ENCODE peak calls at places on chromosome 7, in six cellular contexts. One of them, this sample, is unnamed.
A peak's percentile ranks its signal among the peaks of the same experiment; 100 is the strongest.

GRCh38 chr7:66837007-66837406 is 84.0 kb upstream of the TMEM248 start:
- DNase-seq in OCI-LY7: peak; percentile 53
- DNase-seq in GM23338: peak; percentile 93
- DNase-seq in fibroblast of lung: no peak
- DNase-seq in neural progenitor cell: peak; percentile 76
- DNase-seq in HCT116: peak; percentile 26
- DNase-seq in this sample: peak; percentile 21

GRCh38 chr7:38893061-38893460 is 15.9 kb downstream of the VPS41 start:
- DNase-seq in neural progenitor cell: no peak
- DNase-seq in GM23338: no peak
- DNase-seq in fibroblast of lung: peak; percentile 26
- DNase-seq in HCT116: no peak
- DNase-seq in OCI-LY7: no peak
- DNase-seq in this sample: peak; percentile 33

GRCh38 chr7:154577141-154577540 is 425.8 kb downstream of the PAXIP1 start:
- DNase-seq in OCI-LY7: no peak
- DNase-seq in fibroblast of lung: no peak
- DNase-seq in HCT116: no peak
- DNase-seq in GM23338: no peak
- DNase-seq in neural progenitor cell: no peak
- DNase-seq in this sample: no peak

GRCh38 chr7:5143935-5144903 is 45.8 kb upstream of the WIPI2 start:
- DNase-seq in GM23338: peak; percentile 41
- DNase-seq in OCI-LY7: peak; percentile 14
- DNase-seq in HCT116: no peak
- DNase-seq in fibroblast of lung: peak; percentile 37
- DNase-seq in neural progenitor cell: no peak
- DNase-seq in this sample: peak; percentile 11

GRCh38 chr7:93030605-93031225 is 87.1 kb downstream of the SAMD9 start:
- DNase-seq in OCI-LY7: no peak
- DNase-seq in GM23338: no peak
- DNase-seq in neural progenitor cell: no peak
- DNase-seq in fibroblast of lung: peak; percentile 32
- DNase-seq in HCT116: no peak
- DNase-seq in this sample: no peak

GRCh38 chr7:129829677-129830631 is 122.8 kb downstream of the UBE2H start:
- DNase-seq in HCT116: peak; percentile 66
- DNase-seq in neural progenitor cell: peak; percentile 92
- DNase-seq in OCI-LY7: peak; percentile 83
- DNase-seq in GM23338: peak; percentile 97
- DNase-seq in fibroblast of lung: peak; percentile 79
- DNase-seq in this sample: peak; percentile 68

GRCh38 chr7:68733219-68734143 is 864.8 kb upstream of the AUTS2 start:
- DNase-seq in GM23338: no peak
- DNase-seq in fibroblast of lung: peak; percentile 74
- DNase-seq in neural progenitor cell: peak; percentile 18
- DNase-seq in HCT116: no peak
- DNase-seq in OCI-LY7: no peak
- DNase-seq in this sample: no peak

GRCh38 chr7:113394856-113395255 is 276.5 kb upstream of the SMIM30 start:
- DNase-seq in HCT116: no peak
- DNase-seq in fibroblast of lung: no peak
- DNase-seq in GM23338: peak; percentile 82
- DNase-seq in neural progenitor cell: peak; percentile 45
- DNase-seq in OCI-LY7: no peak
- DNase-seq in this sample: no peak

GRCh38 chr7:155835446-155836215 is 23.4 kb upstream of the SHH start:
- DNase-seq in fibroblast of lung: no peak
- DNase-seq in GM23338: no peak
- DNase-seq in HCT116: no peak
- DNase-seq in OCI-LY7: no peak
- DNase-seq in neural progenitor cell: peak; percentile 26
- DNase-seq in this sample: no peak

GRCh38 chr7:23349484-23350157 is 50.5 kb downstream of the MALSU1 start:
- DNase-seq in HCT116: peak; percentile 93
- DNase-seq in GM23338: no peak
- DNase-seq in neural progenitor cell: peak; percentile 71
- DNase-seq in OCI-LY7: no peak
- DNase-seq in fibroblast of lung: peak; percentile 93
- DNase-seq in this sample: peak; percentile 72

GRCh38 chr7:24728503-24729364 is 28.5 kb downstream of the GSDME start:
- DNase-seq in neural progenitor cell: no peak
- DNase-seq in fibroblast of lung: peak; percentile 63
- DNase-seq in HCT116: no peak
- DNase-seq in OCI-LY7: no peak
- DNase-seq in GM23338: no peak
- DNase-seq in this sample: no peak

GRCh38 chr7:34564091-34564490 is 93.9 kb upstream of the NPSR1 start:
- DNase-seq in HCT116: no peak
- DNase-seq in fibroblast of lung: no peak
- DNase-seq in GM23338: no peak
- DNase-seq in neural progenitor cell: no peak
- DNase-seq in OCI-LY7: no peak
- DNase-seq in this sample: no peak

GRCh38 chr7:80889525-80889924 is 29.3 kb downstream of the SEMA3C start:
- DNase-seq in HCT116: no peak
- DNase-seq in neural progenitor cell: no peak
- DNase-seq in OCI-LY7: no peak
- DNase-seq in GM23338: no peak
- DNase-seq in fibroblast of lung: no peak
- DNase-seq in this sample: no peak

GRCh38 chr7:16268821-16269768 is 152.2 kb downstream of the CRPPA start:
- DNase-seq in neural progenitor cell: no peak
- DNase-seq in fibroblast of lung: peak; percentile 96
- DNase-seq in OCI-LY7: no peak
- DNase-seq in HCT116: peak; percentile 72
- DNase-seq in GM23338: no peak
- DNase-seq in this sample: peak; percentile 60

GRCh38 chr7:117871401-117871777 is 1.9 kb downstream of the CTTNBP2 start:
- DNase-seq in fibroblast of lung: no peak
- DNase-seq in neural progenitor cell: no peak
- DNase-seq in HCT116: no peak
- DNase-seq in OCI-LY7: no peak
- DNase-seq in GM23338: no peak
- DNase-seq in this sample: no peak

GRCh38 chr7:466465-467191 is 53.0 kb downstream of the PDGFA start:
- DNase-seq in fibroblast of lung: no peak
- DNase-seq in HCT116: no peak
- DNase-seq in GM23338: no peak
- DNase-seq in neural progenitor cell: no peak
- DNase-seq in OCI-LY7: no peak
- DNase-seq in this sample: no peak

GRCh38 chr7:105268511-105269392 is 120.0 kb downstream of the SRPK2 start:
- DNase-seq in fibroblast of lung: peak; percentile 70
- DNase-seq in neural progenitor cell: no peak
- DNase-seq in GM23338: no peak
- DNase-seq in HCT116: no peak
- DNase-seq in OCI-LY7: peak; percentile 47
- DNase-seq in this sample: peak; percentile 62

GRCh38 chr7:44969701-44970494 is 8.9 kb downstream of the MYO1G start:
- DNase-seq in HCT116: no peak
- DNase-seq in OCI-LY7: no peak
- DNase-seq in GM23338: no peak
- DNase-seq in neural progenitor cell: no peak
- DNase-seq in fibroblast of lung: no peak
- DNase-seq in this sample: no peak

GRCh38 chr7:123783820-123784219 is 35.0 kb upstream of the WASL start:
- DNase-seq in neural progenitor cell: no peak
- DNase-seq in GM23338: no peak
- DNase-seq in OCI-LY7: no peak
- DNase-seq in HCT116: no peak
- DNase-seq in fibroblast of lung: no peak
- DNase-seq in this sample: no peak

GRCh38 chr7:137434530-137434929 is 91.0 kb upstream of the PTN start:
- DNase-seq in HCT116: no peak
- DNase-seq in neural progenitor cell: no peak
- DNase-seq in fibroblast of lung: no peak
- DNase-seq in GM23338: no peak
- DNase-seq in OCI-LY7: no peak
- DNase-seq in this sample: no peak

GRCh38 chr7:25858562-25859411 is 293.2 kb upstream of the NFE2L3 start:
- DNase-seq in neural progenitor cell: peak; percentile 60
- DNase-seq in fibroblast of lung: no peak
- DNase-seq in GM23338: peak; percentile 71
- DNase-seq in HCT116: no peak
- DNase-seq in OCI-LY7: no peak
- DNase-seq in this sample: no peak

GRCh38 chr7:134857958-134858357 is 78.5 kb downstream of the CALD1 start:
- DNase-seq in GM23338: no peak
- DNase-seq in fibroblast of lung: no peak
- DNase-seq in HCT116: no peak
- DNase-seq in OCI-LY7: no peak
- DNase-seq in neural progenitor cell: no peak
- DNase-seq in this sample: no peak
- H3K4me1 ChIP-seq in GM23338: peaks cover 27% of the 10 kb centered on the region
- H3K4me1 ChIP-seq in fibroblast of lung: peaks cover 16% of the 10 kb centered on the region
- H3K4me1 ChIP-seq in HCT116: no peaks in the 10 kb centered on the region
- H3K4me1 ChIP-seq in OCI-LY7: peaks cover 6% of the 10 kb centered on the region
- H3K4me1 ChIP-seq in neural progenitor cell: no peaks in the 10 kb centered on the region
- H3K4me1 ChIP-seq in this sample: peaks cover 4% of the 10 kb centered on the region

GRCh38 chr7:46214526-46214925 is 293.5 kb upstream of the IGFBP3 start:
- DNase-seq in neural progenitor cell: no peak
- DNase-seq in fibroblast of lung: no peak
- DNase-seq in HCT116: no peak
- DNase-seq in OCI-LY7: no peak
- DNase-seq in GM23338: no peak
- DNase-seq in this sample: no peak

GRCh38 chr7:46210467-46210866 is 289.4 kb upstream of the IGFBP3 start:
- DNase-seq in GM23338: no peak
- DNase-seq in OCI-LY7: no peak
- DNase-seq in HCT116: no peak
- DNase-seq in neural progenitor cell: no peak
- DNase-seq in fibroblast of lung: no peak
- DNase-seq in this sample: no peak

GRCh38 chr7:46215987-46216567 is 295.0 kb upstream of the IGFBP3 start:
- DNase-seq in neural progenitor cell: peak; percentile 94
- DNase-seq in fibroblast of lung: peak; percentile 17
- DNase-seq in GM23338: peak; percentile 35
- DNase-seq in OCI-LY7: no peak
- DNase-seq in HCT116: no peak
- DNase-seq in this sample: peak; percentile 95

GRCh38 chr7:46212425-46213153 is 291.5 kb upstream of the IGFBP3 start:
- DNase-seq in neural progenitor cell: no peak
- DNase-seq in OCI-LY7: no peak
- DNase-seq in fibroblast of lung: no peak
- DNase-seq in GM23338: no peak
- DNase-seq in HCT116: no peak
- DNase-seq in this sample: no peak

DNA sequence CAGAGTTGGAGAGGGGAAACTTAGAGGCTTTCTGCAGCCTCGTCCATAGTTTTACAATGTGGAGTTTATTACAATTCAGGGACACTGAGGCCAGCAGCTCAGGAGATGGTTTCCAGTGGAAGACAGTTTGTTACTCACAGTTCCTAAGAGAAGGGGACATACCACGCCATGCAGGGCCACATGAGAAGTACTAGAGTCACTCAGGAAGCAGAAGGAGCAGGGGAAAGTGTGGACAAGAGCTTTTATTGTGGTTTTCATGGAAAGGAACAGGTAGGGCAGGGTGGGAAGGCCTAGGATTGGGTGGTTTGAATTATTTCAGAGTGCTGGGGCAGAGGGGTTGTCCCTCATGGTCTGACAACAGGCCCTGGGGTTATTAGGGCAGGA is 292.1 kb upstream of the IGFBP3 start:
- DNase-seq in GM23338: no peak
- DNase-seq in OCI-LY7: no peak
- DNase-seq in fibroblast of lung: no peak
- DNase-seq in HCT116: no peak
- DNase-seq in neural progenitor cell: no peak
- DNase-seq in this sample: no peak
- H3K79me2 ChIP-seq in GM23338: no peaks in the 10 kb centered on the region
- H3K79me2 ChIP-seq in OCI-LY7: no peaks in the 10 kb centered on the region
- H3K79me2 ChIP-seq in fibroblast of lung: no peaks in the 10 kb centered on the region
- H3K79me2 ChIP-seq in HCT116: no peaks in the 10 kb centered on the region
- H3K79me2 ChIP-seq in neural progenitor cell: no peaks in the 10 kb centered on the region
- H3K79me2 ChIP-seq in this sample: no peaks in the 10 kb centered on the region

DNA sequence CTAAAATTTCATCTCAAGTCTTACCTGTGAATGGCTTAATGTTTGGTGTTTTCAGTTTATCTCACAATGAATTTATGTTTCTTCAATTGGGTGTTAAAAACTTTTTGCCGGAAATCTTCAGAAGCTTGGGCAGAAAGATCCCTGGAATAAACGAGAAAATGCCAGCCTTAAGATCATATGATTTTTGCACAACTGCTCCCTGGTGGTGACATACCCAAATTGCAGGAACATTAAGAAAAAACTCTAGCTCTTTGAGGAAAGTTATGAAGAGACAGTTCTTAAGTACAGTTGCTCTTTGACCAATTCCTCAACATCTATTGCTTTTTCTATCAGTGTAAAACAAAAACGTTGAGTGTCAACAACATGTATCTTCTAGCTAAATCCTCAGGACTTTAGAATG is 48.2 kb upstream of the CREB5 start:
- DNase-seq in neural progenitor cell: no peak
- DNase-seq in OCI-LY7: no peak
- DNase-seq in HCT116: no peak
- DNase-seq in fibroblast of lung: no peak
- DNase-seq in GM23338: peak; percentile 52
- DNase-seq in this sample: no peak
- TF ChIP-seq CTCF in neural progenitor cell: peak; percentile 40
- TF ChIP-seq CTCF in OCI-LY7: peak; percentile 71
- TF ChIP-seq CTCF in HCT116: peak; percentile 52
- TF ChIP-seq CTCF in fibroblast of lung: peak; percentile 39
- TF ChIP-seq CTCF in GM23338: peak; percentile 59
- TF ChIP-seq CTCF in this sample: peak; percentile 27

DNA sequence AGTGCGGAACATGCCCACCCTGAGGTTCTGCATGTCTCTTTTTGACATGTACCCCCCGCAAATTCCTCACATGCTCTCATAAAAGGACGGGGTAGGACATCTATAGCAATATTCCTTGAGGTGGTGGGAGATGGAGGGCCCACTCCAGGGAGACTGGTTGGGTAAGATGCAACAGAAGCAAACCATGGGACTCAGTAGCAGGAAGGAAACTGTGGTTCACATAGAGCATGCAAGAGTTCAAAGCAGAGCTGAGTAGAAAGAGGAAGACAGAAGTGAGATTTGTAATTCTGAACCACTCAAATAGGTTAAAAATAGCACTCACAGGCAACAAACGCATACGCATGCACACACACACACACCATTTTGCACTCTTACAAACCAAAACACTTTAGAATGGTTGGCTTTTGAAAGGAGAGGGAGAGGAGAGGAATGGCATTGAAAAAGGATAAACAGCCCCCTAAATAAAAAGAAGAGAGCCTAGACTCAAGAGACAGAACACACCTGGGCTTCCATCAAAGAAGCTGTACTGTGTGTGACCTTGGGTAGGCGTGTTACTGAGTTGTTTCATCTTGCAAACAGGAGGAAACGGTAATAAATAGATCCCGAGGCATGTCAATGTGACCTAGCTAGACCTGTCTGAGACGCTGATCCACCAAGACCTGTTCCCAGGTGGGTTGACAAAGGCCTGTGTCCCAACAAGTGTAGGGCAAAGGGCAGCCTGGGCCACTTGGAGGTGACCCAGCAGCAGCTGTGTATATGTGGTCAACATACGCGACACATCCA is 77.6 kb upstream of the LRRC4 start:
- DNase-seq in neural progenitor cell: no peak
- DNase-seq in OCI-LY7: peak; percentile 93
- DNase-seq in fibroblast of lung: no peak
- DNase-seq in GM23338: no peak
- DNase-seq in HCT116: no peak
- DNase-seq in this sample: no peak
- H3K4me1 ChIP-seq in neural progenitor cell: no peaks in the 10 kb centered on the region
- H3K4me1 ChIP-seq in OCI-LY7: peaks cover 86% of the 10 kb centered on the region
- H3K4me1 ChIP-seq in fibroblast of lung: no peaks in the 10 kb centered on the region
- H3K4me1 ChIP-seq in GM23338: peaks cover 2% of the 10 kb centered on the region
- H3K4me1 ChIP-seq in HCT116: no peaks in the 10 kb centered on the region
- H3K4me1 ChIP-seq in this sample: peaks cover 3% of the 10 kb centered on the region

GRCh38 chr7:141123522-141123921 is 49.7 kb downstream of the TMEM178B start:
- DNase-seq in HCT116: no peak
- DNase-seq in GM23338: no peak
- DNase-seq in OCI-LY7: no peak
- DNase-seq in fibroblast of lung: no peak
- DNase-seq in neural progenitor cell: no peak
- DNase-seq in this sample: no peak
- H3K79me2 ChIP-seq in HCT116: no peaks in the 10 kb centered on the region
- H3K79me2 ChIP-seq in GM23338: peaks cover 58% of the 10 kb centered on the region
- H3K79me2 ChIP-seq in OCI-LY7: no peaks in the 10 kb centered on the region
- H3K79me2 ChIP-seq in fibroblast of lung: no peaks in the 10 kb centered on the region
- H3K79me2 ChIP-seq in neural progenitor cell: no peaks in the 10 kb centered on the region
- H3K79me2 ChIP-seq in this sample: no peaks in the 10 kb centered on the region

This sample was measured in mammary epithelial cell.